ENCODE peak calls at places on chromosomes 7 and 10, in seven cellular contexts. U, K, V, P, C, M and Y are unnamed samples.

GRCh38 chr7:27175005-27175625 is 995 bp upstream of the HOXA10 start:
- DNase-seq in U (no peak), K (no peak), V (peak; percentile 34), P (no peak), C (no peak), M (no peak), Y (peak; percentile 41)

GRCh38 chr7:127897704-127898454 is 133.4 kb downstream of the LRRC4 start:
- DNase-seq in U (no peak), K (no peak), V (no peak), P (peak; percentile 62), C (no peak), M (no peak), Y (no peak)

GRCh38 chr7:78702770-78703169 is 750.7 kb downstream of the MAGI2 start:
- DNase-seq in U (peak; percentile 52), K (no peak), V (no peak), P (peak; percentile 99), C (no peak), M (peak; percentile 85), Y (peak; percentile 95)

GRCh38 chr7:51961804-51962203 is 645.2 kb upstream of the COBL start:
- DNase-seq in U (no peak), K (no peak), V (no peak), P (no peak), C (no peak), M (no peak), Y (no peak)

GRCh38 chr10:32963102-32963501 is 5.1 kb upstream of the ITGB1 start:
- DNase-seq in U (no peak), K (no peak), V (no peak), P (peak; percentile 87), C (peak; percentile 80), M (peak; percentile 92), Y (no peak)

GRCh38 chr7:121275204-121275603 is 53.6 kb upstream of the WNT16 start:
- DNase-seq in U (no peak), K (no peak), V (no peak), P (no peak), C (no peak), M (no peak), Y (no peak)

GRCh38 chr10:65340340-65340739 is 1585.5 kb upstream of the LRRTM3 start:
- DNase-seq in U (no peak), K (no peak), V (no peak), P (no peak), C (no peak), M (no peak), Y (no peak)

GRCh38 chr10:5976689-5977470 is 463 bp downstream of the IL15RA start:
- DNase-seq in U (no peak), K (no peak), V (no peak), P (peak; percentile 47), C (peak; percentile 55), M (peak; percentile 55), Y (no peak)

GRCh38 chr10:133230387-133231195 is 574 bp downstream of the UTF1 start:
- DNase-seq in U (no peak), K (no peak), V (no peak), P (no peak), C (peak; percentile 48), M (no peak), Y (no peak)

GRCh38 chr7:96621932-96622331 is 87.7 kb downstream of the SEM1 start:
- DNase-seq in U (no peak), K (no peak), V (no peak), P (no peak), C (no peak), M (no peak), Y (no peak)

GRCh38 chr10:77873558-77874380 is 52.8 kb downstream of the DLG5 start:
- DNase-seq in U (peak; percentile 70), K (no peak), V (no peak), P (peak; percentile 42), C (peak; percentile 25), M (peak; percentile 63), Y (peak; percentile 19)

GRCh38 chr10:118569241-118569881 is 26.1 kb downstream of the PRLHR start:
- DNase-seq in U (no peak), K (no peak), V (no peak), P (peak; percentile 27), C (no peak), M (peak; percentile 35), Y (no peak)

GRCh38 chr7:101919363-101920115 is 102.1 kb downstream of the CUX1 start:
- DNase-seq in U (no peak), K (no peak), V (peak; percentile 56), P (no peak), C (no peak), M (no peak), Y (no peak)

GRCh38 chr7:3117488-3118228 is 74.0 kb upstream of the CARD11 start:
- DNase-seq in U (no peak), K (no peak), V (no peak), P (no peak), C (no peak), M (peak; percentile 21), Y (no peak)

GRCh38 chr7:117165656-117166055 is 157.2 kb downstream of the WNT2 start:
- DNase-seq in U (no peak), K (no peak), V (no peak), P (no peak), C (no peak), M (no peak), Y (no peak)

GRCh38 chr10:5744849-5745248 is 60.2 kb downstream of the TASOR2 start:
- DNase-seq in U (no peak), K (no peak), V (no peak), P (no peak), C (no peak), M (no peak), Y (no peak)

GRCh38 chr10:83142074-83142563 is 997.2 kb upstream of the GHITM start:
- DNase-seq in U (no peak), K (no peak), V (no peak), P (no peak), C (no peak), M (no peak), Y (no peak)

DNA sequence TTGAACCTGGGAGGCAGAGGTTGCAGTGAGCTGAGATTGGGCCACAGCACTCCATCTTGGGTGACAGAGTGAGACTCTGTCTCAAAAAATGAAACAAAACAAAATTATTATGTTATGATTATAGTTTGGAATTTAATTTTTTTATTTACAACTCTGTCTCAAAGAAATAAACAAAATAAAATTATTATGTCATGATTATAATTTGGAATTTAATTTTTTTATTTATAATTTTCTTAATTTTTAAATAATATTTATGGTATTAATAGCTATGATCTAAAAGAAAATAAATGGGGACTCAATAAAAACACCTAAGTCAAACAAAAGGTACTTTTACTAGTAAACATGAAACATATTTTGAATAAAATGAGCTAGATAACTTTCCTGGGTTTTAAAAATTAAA is 994.8 kb upstream of the GHITM start:
- DNase-seq in U (no peak), K (no peak), V (no peak), P (no peak), C (no peak), M (no peak), Y (no peak)
- TF ChIP-seq CTCF in U (no peak), K (no peak), V (no peak), P (no peak), C (no peak), M (no peak), Y (no peak)

DNA sequence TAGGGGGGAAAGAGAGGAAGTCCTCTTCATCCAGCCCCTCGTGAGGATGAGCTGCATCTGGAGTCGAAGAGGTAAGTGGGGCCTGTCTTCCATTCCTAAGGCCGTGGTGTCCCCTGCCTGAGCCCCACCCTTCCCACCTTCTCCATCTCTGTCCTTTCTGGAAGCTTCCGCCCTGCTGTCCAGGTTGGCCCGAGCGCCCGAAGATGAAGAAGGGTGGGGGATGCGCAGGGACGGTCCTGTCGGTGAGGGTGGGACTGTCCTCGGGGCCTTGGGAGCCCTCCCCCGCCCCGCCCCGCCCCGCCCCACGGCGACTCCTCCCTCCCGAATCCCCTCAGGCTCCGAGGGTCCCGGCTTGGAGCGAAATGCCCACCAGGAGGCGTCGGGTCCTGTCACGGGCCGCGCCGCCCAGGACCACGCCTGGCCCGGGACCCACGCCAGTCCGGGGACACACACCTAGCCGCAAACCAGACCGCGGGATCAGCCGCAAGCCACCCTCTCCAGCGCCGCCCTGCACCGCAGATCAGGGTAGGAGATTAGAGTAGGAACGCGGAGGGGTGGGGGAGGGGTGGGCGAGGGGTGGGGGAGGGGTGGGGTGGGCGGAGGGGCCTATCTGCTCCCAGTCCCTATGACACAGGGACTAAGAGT is 15.3 kb downstream of the GPRIN2 start:
- DNase-seq in U (no peak), K (no peak), V (peak; percentile 94), P (no peak), C (peak; percentile 94), M (peak; percentile 49), Y (no peak)
- TF ChIP-seq CTCF in U (peak; percentile 19), K (peak; percentile 31), V (peak; percentile 72), P (no peak), C (peak; percentile 59), M (peak; percentile 34), Y (peak; percentile 33)

DNA sequence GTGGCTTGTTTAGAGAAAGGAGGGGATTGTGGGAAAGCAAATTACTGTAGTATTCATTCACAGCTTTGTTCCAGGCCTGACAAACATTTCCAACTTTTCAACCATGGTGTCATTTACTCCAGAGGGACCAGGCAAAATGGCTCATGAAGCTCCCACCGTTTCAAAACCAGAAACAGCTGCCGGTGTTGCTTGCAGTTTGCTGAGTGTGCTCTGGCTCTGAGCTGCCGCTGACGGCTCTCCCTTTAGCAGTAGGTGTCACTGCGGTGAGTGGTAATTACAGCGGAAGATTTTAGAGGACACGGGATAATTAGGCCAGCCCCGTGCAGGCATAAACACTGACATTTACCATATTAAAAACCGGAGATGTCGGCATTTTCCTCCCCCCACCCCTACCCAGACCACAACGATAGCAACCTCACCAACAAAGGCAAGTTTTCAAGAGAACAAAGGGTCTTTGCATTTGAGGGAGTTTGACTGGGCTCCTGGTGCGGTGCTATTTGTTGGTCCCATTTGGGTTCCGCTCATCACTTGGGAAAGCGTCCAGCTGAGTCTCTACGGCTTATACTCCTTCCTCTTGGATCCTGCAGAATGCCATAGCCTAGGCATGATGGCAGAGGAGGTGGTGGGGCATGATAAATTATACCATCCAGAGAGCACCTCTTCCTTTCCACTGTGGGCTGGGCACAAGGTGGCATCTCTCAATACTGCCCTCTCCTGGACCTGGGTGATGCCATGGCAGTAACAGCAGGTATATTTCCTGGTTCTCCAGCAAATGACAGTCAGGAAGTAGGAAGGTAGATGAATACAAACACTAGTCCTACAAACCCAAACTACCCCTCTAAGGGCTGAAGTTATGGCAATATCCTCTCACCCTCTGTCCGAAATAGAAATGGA is 1005.2 kb downstream of the KCNMA1 start:
- DNase-seq in U (no peak), K (no peak), V (no peak), P (no peak), C (peak; percentile 34), M (peak; percentile 9), Y (no peak)
- TF ChIP-seq CTCF in U (peak; percentile 55), K (no peak), V (peak; percentile 55), P (peak; percentile 26), C (peak; percentile 47), M (peak; percentile 47), Y (peak; percentile 32)

GRCh38 chr10:74056081-74056818 is 58.3 kb downstream of the VCL start:
- DNase-seq in U (no peak), K (no peak), V (no peak), P (peak; percentile 85), C (peak; percentile 64), M (peak; percentile 87), Y (no peak)

GRCh38 chr10:74063256-74063655 is 65.3 kb downstream of the VCL start:
- DNase-seq in U (no peak), K (no peak), V (no peak), P (peak; percentile 53), C (no peak), M (peak; percentile 52), Y (no peak)

GRCh38 chr10:74055383-74056065 is 57.6 kb downstream of the VCL start:
- DNase-seq in U (no peak), K (no peak), V (no peak), P (no peak), C (no peak), M (no peak), Y (no peak)

GRCh38 chr10:74058071-74058470 is 60.2 kb downstream of the VCL start:
- DNase-seq in U (no peak), K (no peak), V (no peak), P (no peak), C (no peak), M (no peak), Y (no peak)

GRCh38 chr10:74058658-74059057 is 60.7 kb downstream of the VCL start:
- DNase-seq in U (no peak), K (no peak), V (no peak), P (no peak), C (peak; percentile 61), M (peak; percentile 68), Y (no peak)
- TF ChIP-seq CTCF in U (no peak), K (no peak), V (peak; percentile 40), P (no peak), C (no peak), M (peak; percentile 34), Y (no peak)